ENCODE peak calls at places on chromosomes 16 and 17, in nine cellular contexts. M is nephron progenitor cell; U is cardiac fibroblast; F is B cell; V is psoas muscle; J is breast epithelium; B is CD4-positive, alpha-beta T cell; I is HCT116; S is uterus. P is an unnamed sample.

GRCh38 chr17:82031303-82031884 is at the start of gene RAC3:
- DNase-seq in M (peak; percentile 67), U (peak; percentile 36), F (no peak), V (no peak), J (no peak), B (no peak), I (no peak), S (no peak), P (no peak)

GRCh38 chr17:6078370-6078950 is 8.3 kb downstream of the WSCD1 start:
- DNase-seq in M (no peak), U (no peak), F (no peak), V (peak; percentile 8), J (no peak), B (no peak), I (no peak), S (no peak), P (no peak)

GRCh38 chr17:15257316-15257925 is 7.7 kb downstream of the PMP22 start:
- DNase-seq in M (peak; percentile 69), U (peak; percentile 90), F (peak; percentile 71), V (peak; percentile 91), J (peak; percentile 75), B (peak; percentile 52), I (peak; percentile 59), S (peak; percentile 77), P (peak; percentile 75)

GRCh38 chr16:49855280-49855821 is 561 bp downstream of the ZNF423 start:
- DNase-seq in M (peak; percentile 89), U (peak; percentile 92), F (peak; percentile 82), V (peak; percentile 96), J (peak; percentile 85), B (peak; percentile 72), I (no peak), S (peak; percentile 89), P (peak; percentile 76)

GRCh38 chr16:67542464-67542863 is 13.8 kb downstream of the RIPOR1 start:
- DNase-seq in M (no peak), U (peak; percentile 83), F (peak; percentile 85), V (peak; percentile 64), J (no peak), B (peak; percentile 66), I (peak; percentile 59), S (no peak), P (no peak)

GRCh38 chr17:57954421-57955182 is 610 bp downstream of the CUEDC1 start:
- DNase-seq in M (peak; percentile 86), U (peak; percentile 69), F (no peak), V (peak; percentile 90), J (peak; percentile 70), B (no peak), I (no peak), S (peak; percentile 83), P (peak; percentile 62)

GRCh38 chr17:32157225-32157624 is 14.9 kb downstream of the RHOT1 start:
- DNase-seq in M (no peak), U (peak; percentile 39), F (no peak), V (no peak), J (no peak), B (no peak), I (no peak), S (no peak), P (no peak)

GRCh38 chr16:89246903-89247733 is 29.6 kb downstream of the ZNF778 start:
- DNase-seq in M (peak; percentile 99), U (peak; percentile 89), F (peak; percentile 99), V (peak; percentile 94), J (peak; percentile 95), B (peak; percentile 99), I (peak; percentile 68), S (peak; percentile 86), P (peak; percentile 99)

GRCh38 chr16:81469710-81470481 is 25.3 kb downstream of the CMIP start:
- DNase-seq in M (no peak), U (no peak), F (peak; percentile 65), V (no peak), J (no peak), B (peak; percentile 43), I (no peak), S (no peak), P (no peak)

GRCh38 chr17:72516772-72517399 is 396.1 kb downstream of the SOX9 start:
- DNase-seq in M (peak; percentile 25), U (peak; percentile 51), F (no peak), V (peak; percentile 63), J (no peak), B (no peak), I (no peak), S (no peak), P (no peak)

DNA sequence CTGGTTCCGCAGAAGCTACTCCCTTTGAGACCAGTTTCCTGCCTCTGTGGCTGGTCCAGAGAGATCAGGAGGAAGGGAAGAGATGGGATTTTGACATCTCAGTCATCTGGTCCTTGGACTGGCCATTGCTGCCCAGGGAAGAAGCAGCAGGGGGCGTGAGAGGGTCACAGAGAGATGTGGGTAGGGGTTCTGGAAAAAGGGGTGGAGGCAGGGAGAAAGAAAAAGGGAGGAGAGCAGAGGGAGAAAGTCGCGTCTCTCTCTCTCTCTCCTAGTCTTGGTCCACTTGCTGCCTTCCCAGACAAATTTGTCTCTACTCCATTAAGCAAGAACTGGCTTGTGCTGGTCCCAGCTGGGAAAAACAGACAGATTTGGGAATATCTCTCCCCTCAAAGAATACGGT is 4.4 kb downstream of the SHBG start:
- DNase-seq in M (peak; percentile 84), U (peak; percentile 72), F (no peak), V (no peak), J (no peak), B (no peak), I (no peak), S (peak; percentile 44), P (peak; percentile 83)
- TF ChIP-seq CTCF in M (peak; percentile 68), U (peak; percentile 75), F (no peak), V (peak; percentile 20), J (no peak), B (no peak), I (peak; percentile 63), S (peak; percentile 46), P (peak; percentile 62)

DNA sequence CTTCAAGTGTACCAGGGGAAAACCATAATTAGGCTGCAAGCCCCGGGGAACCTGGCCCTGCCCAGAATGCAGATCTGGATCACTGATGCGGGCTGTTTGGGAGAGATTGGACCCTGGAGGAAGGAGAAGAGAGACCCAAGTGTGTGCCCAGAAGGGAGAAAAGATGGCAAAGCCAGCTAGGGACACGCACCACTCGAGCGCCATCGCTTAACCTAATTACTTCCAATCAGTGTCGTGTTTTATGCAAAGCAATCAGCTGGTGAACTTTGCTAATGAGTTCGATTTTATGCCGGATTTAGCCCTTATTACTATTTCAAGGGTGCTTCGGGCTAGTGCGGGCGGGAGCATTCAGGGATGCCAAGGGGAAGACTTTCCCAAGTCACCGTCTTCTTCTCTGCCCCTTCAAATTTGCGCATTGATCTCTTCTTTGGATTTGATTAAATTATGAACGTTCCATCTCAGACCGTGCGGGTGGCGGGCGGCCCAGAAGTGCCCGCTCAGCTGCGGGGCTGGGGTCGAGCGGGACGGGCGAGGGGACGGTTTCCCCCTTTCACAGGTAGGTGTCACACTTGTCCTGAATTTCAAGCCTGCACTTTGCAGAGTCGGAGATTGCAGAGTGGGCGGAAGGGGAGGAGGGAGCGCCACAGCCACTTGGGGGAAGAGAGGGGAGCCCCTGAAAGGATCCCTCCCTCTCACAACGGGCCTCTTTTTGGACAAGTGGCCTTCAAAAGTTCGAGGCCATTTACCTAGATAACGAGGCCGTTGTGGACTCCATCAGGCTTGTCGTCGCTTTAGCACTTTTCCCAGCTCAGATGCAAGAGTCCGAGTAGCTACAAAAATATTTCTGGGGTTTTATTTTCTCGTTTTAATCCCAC is 4.1 kb downstream of the IRX5 start:
- DNase-seq in M (peak; percentile 64), U (no peak), F (no peak), V (peak; percentile 53), J (peak; percentile 69), B (no peak), I (no peak), S (no peak), P (peak; percentile 38)
- TF ChIP-seq CTCF in M (peak; percentile 48), U (no peak), F (no peak), V (peak; percentile 36), J (peak; percentile 13), B (no peak), I (no peak), S (no peak), P (peak; percentile 56)

GRCh38 chr16:31295206-31295605 is 35.4 kb downstream of the ITGAM start:
- DNase-seq in M (no peak), U (no peak), F (no peak), V (no peak), J (no peak), B (no peak), I (no peak), S (no peak), P (no peak)

GRCh38 chr16:31301708-31302400 is 42.1 kb downstream of the ITGAM start:
- DNase-seq in M (no peak), U (peak; percentile 40), F (no peak), V (no peak), J (no peak), B (no peak), I (no peak), S (no peak), P (no peak)

GRCh38 chr16:31297496-31297895 is 37.7 kb downstream of the ITGAM start:
- DNase-seq in M (no peak), U (no peak), F (no peak), V (no peak), J (no peak), B (no peak), I (no peak), S (no peak), P (no peak)

GRCh38 chr16:31298340-31298739 is 38.6 kb downstream of the ITGAM start:
- DNase-seq in M (no peak), U (no peak), F (no peak), V (no peak), J (no peak), B (no peak), I (no peak), S (no peak), P (no peak)

GRCh38 chr16:31298958-31299357 is 39.2 kb downstream of the ITGAM start:
- DNase-seq in M (no peak), U (peak; percentile 1), F (no peak), V (no peak), J (no peak), B (no peak), I (no peak), S (no peak), P (no peak)
- TF ChIP-seq CTCF in M (no peak), U (no peak), F (peak; percentile 38), V (peak; percentile 32), J (no peak), B (peak; percentile 11), I (peak; percentile 25), S (no peak), P (no peak)

GRCh38 chr16:86771506-86772230 is 193.3 kb downstream of the FOXL1 start:
- DNase-seq in M (no peak), U (no peak), F (no peak), V (peak; percentile 15), J (no peak), B (no peak), I (no peak), S (no peak), P (no peak)

GRCh38 chr16:86768999-86769398 is 190.7 kb downstream of the FOXL1 start:
- DNase-seq in M (no peak), U (no peak), F (no peak), V (no peak), J (no peak), B (no peak), I (no peak), S (no peak), P (no peak)

GRCh38 chr16:86765389-86766026 is 187.2 kb downstream of the FOXL1 start:
- DNase-seq in M (no peak), U (no peak), F (no peak), V (no peak), J (no peak), B (no peak), I (no peak), S (no peak), P (no peak)

GRCh38 chr16:86766700-86767099 is 188.4 kb downstream of the FOXL1 start:
- DNase-seq in M (no peak), U (no peak), F (no peak), V (no peak), J (no peak), B (no peak), I (no peak), S (no peak), P (no peak)

GRCh38 chr16:86768231-86768791 is 190.0 kb downstream of the FOXL1 start:
- DNase-seq in M (peak; percentile 58), U (no peak), F (no peak), V (no peak), J (no peak), B (no peak), I (no peak), S (no peak), P (no peak)
- TF ChIP-seq CTCF in M (no peak), U (peak; percentile 4), F (no peak), V (no peak), J (no peak), B (no peak), I (no peak), S (no peak), P (no peak)